ENCODE peak calls at places on chromosome 11, in four cellular contexts. E is heart left ventricle, R is HepG2, C is breast epithelium. P is an unnamed sample.

GRCh38 chr11:1879941-1880720 is 11.6 kb downstream of the PRR33 start:
- DNase-seq in E (peak; percentile 89), R (no peak), C (no peak), P (no peak)

GRCh38 chr11:65468874-65469333 is 29.9 kb upstream of the MALAT1 start:
- DNase-seq in R (peak; percentile 76), C (peak; percentile 90), E (peak; percentile 69), P (peak; percentile 85)

GRCh38 chr11:125091247-125091876 is 20.1 kb downstream of the TMEM218 start:
- DNase-seq in R (peak; percentile 47), C (no peak), E (peak; percentile 54), P (peak; percentile 56)

GRCh38 chr11:45805305-45806071 is 539 bp downstream of the SLC35C1 start:
- DNase-seq in R (peak; percentile 44), C (no peak), E (peak; percentile 63), P (no peak)

GRCh38 chr11:120357620-120358019 is 21.4 kb downstream of the ARHGEF12 start:
- DNase-seq in E (no peak), C (no peak), R (no peak), P (no peak)

GRCh38 chr11:1390603-1391164 is 950 bp downstream of the BRSK2 start:
- DNase-seq in C (no peak), R (no peak), E (peak; percentile 74), P (no peak)

GRCh38 chr11:115901069-115901468 is 396.9 kb upstream of the CADM1 start:
- DNase-seq in E (no peak), C (no peak), R (no peak), P (no peak)

GRCh38 chr11:2518112-2518982 is 73.5 kb downstream of the KCNQ1 start:
- DNase-seq in R (no peak), C (peak; percentile 42), E (no peak), P (no peak)

GRCh38 chr11:74257934-74258553 is 53.4 kb downstream of the P4HA3 start:
- DNase-seq in E (peak; percentile 58), C (no peak), R (no peak), P (no peak)

GRCh38 chr11:46377831-46378230 is 3.6 kb upstream of the MDK start:
- DNase-seq in E (no peak), R (no peak), C (no peak), P (no peak)

GRCh38 chr11:94179696-94180095 is 51.1 kb downstream of the PANX1 start:
- DNase-seq in E (no peak), R (no peak), C (no peak), P (no peak)

GRCh38 chr11:21810650-21811049 is 382.2 kb upstream of the ANO5 start:
- DNase-seq in C (no peak), R (peak; percentile 16), E (no peak), P (no peak)

GRCh38 chr11:11486423-11486822 is 133.4 kb upstream of the CSNK2A3 start:
- DNase-seq in R (no peak), E (no peak), C (no peak), P (no peak)

GRCh38 chr11:80086496-80087055 is 645.7 kb upstream of the TENM4 start:
- DNase-seq in R (no peak), C (no peak), E (no peak), P (no peak)

GRCh38 chr11:86931059-86931964 is 23.9 kb downstream of the FZD4 start:
- DNase-seq in C (no peak), E (no peak), R (no peak), P (peak; percentile 90)

GRCh38 chr11:134288486-134288885 is 12.3 kb downstream of the GLB1L3 start:
- DNase-seq in E (no peak), C (no peak), R (no peak), P (no peak)

GRCh38 chr11:100682247-100682969 is 4.7 kb upstream of the ARHGAP42 start:
- DNase-seq in E (no peak), C (no peak), R (no peak), P (peak; percentile 3)

GRCh38 chr11:78573271-78574035 is 1.2 kb downstream of the NARS2 start:
- DNase-seq in E (no peak), R (no peak), C (no peak), P (no peak)

GRCh38 chr11:8566613-8567210 is 27.3 kb downstream of the STK33 start:
- DNase-seq in R (peak; percentile 23), C (no peak), E (no peak), P (peak; percentile 26)

GRCh38 chr11:2891291-2891690 is 5.7 kb upstream of the CDKN1C start:
- DNase-seq in C (no peak), R (no peak), E (no peak), P (no peak)

GRCh38 chr11:58275002-58275401 is 6.9 kb upstream of the OR10W1 start:
- DNase-seq in R (no peak), C (no peak), E (no peak), P (no peak)

GRCh38 chr11:34916810-34917780 is 677 bp downstream of the PDHX start:
- DNase-seq in C (no peak), R (no peak), E (no peak), P (peak; percentile 49)

GRCh38 chr11:84498016-84498415 is 1129.1 kb downstream of the DLG2 start:
- DNase-seq in C (no peak), E (no peak), R (no peak), P (no peak)

GRCh38 chr11:33869511-33870422 is 22.1 kb downstream of the LMO2 start:
- DNase-seq in R (no peak), C (no peak), E (peak; percentile 47), P (peak; percentile 71)

GRCh38 chr11:96464695-96465307 is 75.0 kb downstream of the JRKL start:
- DNase-seq in C (no peak), E (no peak), R (peak; percentile 68), P (peak; percentile 73)

GRCh38 chr11:22192642-22193347 is at the start of gene ANO5:
- DNase-seq in R (no peak), C (peak; percentile 56), E (peak; percentile 87), P (peak; percentile 7)

GRCh38 chr11:120807414-120808150 is 216.3 kb upstream of the TBCEL start:
- DNase-seq in C (no peak), R (peak; percentile 60), E (no peak), P (no peak)

GRCh38 chr11:71542382-71542781 is 4.6 kb downstream of the KRTAP5-8 start:
- DNase-seq in E (no peak), R (no peak), C (no peak), P (no peak)

GRCh38 chr11:106988151-106988806 is 30.0 kb downstream of the GUCY1A2 start:
- DNase-seq in R (no peak), C (no peak), E (peak; percentile 19), P (no peak)

GRCh38 chr11:121894581-121894980 is 221.4 kb downstream of the BLID start:
- DNase-seq in C (no peak), R (no peak), E (no peak), P (no peak)

GRCh38 chr11:124581817-124582216 is 12.0 kb downstream of the OR8A1 start:
- DNase-seq in R (no peak), E (no peak), C (no peak), P (no peak)

GRCh38 chr11:28939381-28939780 is 831.2 kb downstream of the METTL15 start:
- DNase-seq in R (no peak), E (no peak), C (no peak), P (no peak)

GRCh38 chr11:44319552-44320288 is 9.8 kb upstream of the ALX4 start:
- DNase-seq in E (no peak), R (no peak), C (no peak), P (no peak)

GRCh38 chr11:64342869-64343739 is 3.1 kb downstream of the CCDC88B start:
- DNase-seq in C (no peak), E (no peak), R (no peak), P (no peak)

GRCh38 chr11:33515347-33515746 is 185.3 kb downstream of the C11orf91 start:
- DNase-seq in E (no peak), R (no peak), C (no peak), P (no peak)

GRCh38 chr11:12573707-12574106 is 100.5 kb upstream of the TEAD1 start:
- DNase-seq in C (no peak), R (no peak), E (no peak), P (no peak)

GRCh38 chr11:12564012-12564411 is 110.2 kb upstream of the TEAD1 start:
- DNase-seq in R (no peak), C (no peak), E (no peak), P (no peak)

GRCh38 chr11:12565406-12565805 is 108.8 kb upstream of the TEAD1 start:
- DNase-seq in C (no peak), E (no peak), R (no peak), P (no peak)

DNA sequence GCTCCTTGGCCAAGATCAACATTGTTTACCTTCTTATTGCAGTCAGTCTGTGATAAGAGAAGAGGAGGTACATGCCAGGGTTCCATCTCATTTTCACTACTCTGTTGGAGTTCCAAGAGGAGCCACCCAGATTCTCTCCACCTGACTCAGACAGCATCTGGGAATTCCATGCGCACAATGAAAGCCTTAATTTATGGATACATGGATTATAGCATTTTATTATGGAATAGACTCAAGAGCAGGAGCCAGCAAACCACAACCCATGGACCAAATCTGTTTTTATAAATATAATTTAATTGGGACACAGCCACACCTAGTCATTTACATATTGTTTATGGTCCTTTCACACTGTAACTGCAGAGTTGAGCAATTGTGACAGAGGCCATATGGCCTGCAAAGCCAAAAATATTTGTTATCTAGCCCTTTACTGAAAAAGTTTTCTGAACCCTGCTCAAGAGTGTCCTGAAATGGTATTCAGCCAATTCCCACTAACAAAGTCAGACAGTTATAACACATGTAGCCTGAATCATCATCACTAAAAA is 104.7 kb upstream of the TEAD1 start:
- DNase-seq in R (no peak), C (no peak), E (no peak), P (no peak)
- TF ChIP-seq POLR2A in R (no peak), C (no peak), E (no peak), P (no peak)

GRCh38 chr11:75308986-75309385 is 42.5 kb downstream of the ARRB1 start:
- DNase-seq in E (no peak), C (no peak), R (no peak), P (no peak)

GRCh38 chr11:75314771-75315438 is 36.6 kb downstream of the ARRB1 start:
- DNase-seq in R (no peak), E (no peak), C (no peak), P (no peak)

GRCh38 chr11:75313457-75314272 is 37.8 kb downstream of the ARRB1 start:
- DNase-seq in E (peak; percentile 77), C (no peak), R (no peak), P (no peak)

GRCh38 chr11:75312346-75312745 is 39.1 kb downstream of the ARRB1 start:
- DNase-seq in E (no peak), C (no peak), R (no peak), P (no peak)

DNA sequence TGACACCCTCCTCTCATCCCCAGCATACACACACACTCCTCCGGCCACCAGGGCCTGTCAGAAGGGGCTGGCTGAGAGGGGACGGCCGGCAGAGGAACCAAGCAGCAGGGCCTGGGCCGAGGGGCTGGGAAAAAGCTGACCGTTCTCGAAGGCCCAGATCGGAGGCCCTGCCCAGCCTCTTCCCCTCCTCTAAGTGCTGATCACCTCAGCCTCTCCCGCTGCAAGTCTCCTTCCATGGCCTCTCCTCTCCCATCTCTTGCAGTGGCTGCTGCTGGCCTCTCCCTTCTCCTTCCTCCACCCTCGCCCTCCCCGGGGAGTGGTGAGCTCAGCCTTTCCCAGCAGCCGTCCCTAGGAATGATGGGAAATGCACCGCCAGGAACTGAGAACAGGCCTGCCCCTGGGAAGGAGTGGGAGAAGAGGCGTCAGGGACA is 39.6 kb downstream of the ARRB1 start:
- DNase-seq in C (no peak), R (no peak), E (peak; percentile 92), P (no peak)
- TF ChIP-seq POLR2A in C (no peak), R (no peak), E (peak; percentile 74), P (no peak)

GRCh38 chr11:77073328-77074001 is 6.7 kb downstream of the CAPN5 start:
- DNase-seq in E (peak; percentile 92), C (peak; percentile 57), R (peak; percentile 45), P (peak; percentile 26)
- TF ChIP-seq POLR2A in E (peak; percentile 32), C (no peak), R (no peak), P (no peak)

GRCh38 chr11:118602331-118602730 is 5.1 kb upstream of the PHLDB1 start:
- DNase-seq in C (no peak), R (no peak), E (peak; percentile 76), P (no peak)
- TF ChIP-seq POLR2A in C (no peak), R (no peak), E (peak; percentile 21), P (no peak)

GRCh38 chr11:83156150-83156995 is 558 bp upstream of the PCF11 start:
- DNase-seq in E (peak; percentile 99), C (peak; percentile 99), R (peak; percentile 100), P (peak; percentile 100)
- TF ChIP-seq POLR2A in E (peak; percentile 52), C (peak; percentile 92), R (peak; percentile 64), P (no peak)